ENCODE peak calls at places on chromosomes 6 and 20, in five cellular contexts. One of them, this sample, is unnamed.

GRCh38 chr20:62332989-62333819 is 30.4 kb downstream of the ADRM1 start:
- DNase-seq in IMR-90: no peak
- DNase-seq in activated CD4-positive, alpha-beta T cell treated with anti-CD3 and anti-CD28 coated beads, Interleukin-2, amount 50 U/mL, for 1 hour: no peak
- DNase-seq in CD4-positive, alpha-beta memory T cell: no peak
- DNase-seq in nucleus accumbens: no peak
- DNase-seq in this sample: no peak

GRCh38 chr6:144647406-144647964 is 362.4 kb downstream of the UTRN start:
- DNase-seq in IMR-90: no peak
- DNase-seq in activated CD4-positive, alpha-beta T cell treated with anti-CD3 and anti-CD28 coated beads, Interleukin-2, amount 50 U/mL, for 1 hour: no peak
- DNase-seq in CD4-positive, alpha-beta memory T cell: no peak
- DNase-seq in nucleus accumbens: no peak
- DNase-seq in this sample: no peak

GRCh38 chr6:158405933-158406332 is 93.7 kb downstream of the TULP4 start:
- DNase-seq in IMR-90: no peak
- DNase-seq in activated CD4-positive, alpha-beta T cell treated with anti-CD3 and anti-CD28 coated beads, Interleukin-2, amount 50 U/mL, for 1 hour: no peak
- DNase-seq in CD4-positive, alpha-beta memory T cell: no peak
- DNase-seq in nucleus accumbens: no peak
- DNase-seq in this sample: no peak

GRCh38 chr6:33578588-33579011 is 1.5 kb downstream of the BAK1 start:
- DNase-seq in IMR-90: no peak
- DNase-seq in activated CD4-positive, alpha-beta T cell treated with anti-CD3 and anti-CD28 coated beads, Interleukin-2, amount 50 U/mL, for 1 hour: peak; percentile 35
- DNase-seq in CD4-positive, alpha-beta memory T cell: peak; percentile 65
- DNase-seq in nucleus accumbens: no peak
- DNase-seq in this sample: peak; percentile 61

GRCh38 chr6:25660512-25660911 is 8.5 kb downstream of the SCGN start:
- DNase-seq in IMR-90: peak; percentile 54
- DNase-seq in activated CD4-positive, alpha-beta T cell treated with anti-CD3 and anti-CD28 coated beads, Interleukin-2, amount 50 U/mL, for 1 hour: no peak
- DNase-seq in CD4-positive, alpha-beta memory T cell: no peak
- DNase-seq in nucleus accumbens: no peak
- DNase-seq in this sample: no peak

GRCh38 chr6:80969439-80969838 is 783.0 kb downstream of the TENT5A start:
- DNase-seq in IMR-90: peak; percentile 19
- DNase-seq in activated CD4-positive, alpha-beta T cell treated with anti-CD3 and anti-CD28 coated beads, Interleukin-2, amount 50 U/mL, for 1 hour: no peak
- DNase-seq in CD4-positive, alpha-beta memory T cell: no peak
- DNase-seq in nucleus accumbens: no peak
- DNase-seq in this sample: no peak

GRCh38 chr6:2733736-2734480 is 16.8 kb downstream of the MYLK4 start:
- DNase-seq in IMR-90: no peak
- DNase-seq in activated CD4-positive, alpha-beta T cell treated with anti-CD3 and anti-CD28 coated beads, Interleukin-2, amount 50 U/mL, for 1 hour: no peak
- DNase-seq in CD4-positive, alpha-beta memory T cell: no peak
- DNase-seq in nucleus accumbens: no peak
- DNase-seq in this sample: no peak

GRCh38 chr6:122530440-122531046 is 58.9 kb upstream of the SERINC1 start:
- DNase-seq in IMR-90: peak; percentile 63
- DNase-seq in activated CD4-positive, alpha-beta T cell treated with anti-CD3 and anti-CD28 coated beads, Interleukin-2, amount 50 U/mL, for 1 hour: peak; percentile 48
- DNase-seq in CD4-positive, alpha-beta memory T cell: peak; percentile 57
- DNase-seq in nucleus accumbens: peak; percentile 1
- DNase-seq in this sample: peak; percentile 31

GRCh38 chr6:120056085-120056484 is 706.5 kb upstream of the MAN1A1 start:
- DNase-seq in IMR-90: no peak
- DNase-seq in activated CD4-positive, alpha-beta T cell treated with anti-CD3 and anti-CD28 coated beads, Interleukin-2, amount 50 U/mL, for 1 hour: no peak
- DNase-seq in CD4-positive, alpha-beta memory T cell: no peak
- DNase-seq in nucleus accumbens: no peak
- DNase-seq in this sample: no peak

GRCh38 chr6:25942561-25943147 is 12.2 kb upstream of the SLC17A2 start:
- DNase-seq in IMR-90: peak; percentile 55
- DNase-seq in activated CD4-positive, alpha-beta T cell treated with anti-CD3 and anti-CD28 coated beads, Interleukin-2, amount 50 U/mL, for 1 hour: no peak
- DNase-seq in CD4-positive, alpha-beta memory T cell: peak; percentile 27
- DNase-seq in nucleus accumbens: no peak
- DNase-seq in this sample: no peak

GRCh38 chr20:40144581-40144980 is 544.5 kb downstream of the MAFB start:
- DNase-seq in IMR-90: no peak
- DNase-seq in activated CD4-positive, alpha-beta T cell treated with anti-CD3 and anti-CD28 coated beads, Interleukin-2, amount 50 U/mL, for 1 hour: no peak
- DNase-seq in CD4-positive, alpha-beta memory T cell: no peak
- DNase-seq in nucleus accumbens: no peak
- DNase-seq in this sample: no peak

GRCh38 chr6:1777921-1778692 is 168.4 kb downstream of the FOXC1 start:
- DNase-seq in IMR-90: no peak
- DNase-seq in activated CD4-positive, alpha-beta T cell treated with anti-CD3 and anti-CD28 coated beads, Interleukin-2, amount 50 U/mL, for 1 hour: no peak
- DNase-seq in CD4-positive, alpha-beta memory T cell: no peak
- DNase-seq in nucleus accumbens: no peak
- DNase-seq in this sample: no peak

GRCh38 chr6:56513631-56514030 is 129.1 kb downstream of the DST start:
- DNase-seq in IMR-90: peak; percentile 25
- DNase-seq in activated CD4-positive, alpha-beta T cell treated with anti-CD3 and anti-CD28 coated beads, Interleukin-2, amount 50 U/mL, for 1 hour: no peak
- DNase-seq in CD4-positive, alpha-beta memory T cell: no peak
- DNase-seq in nucleus accumbens: no peak
- DNase-seq in this sample: no peak

GRCh38 chr6:32177182-32177787 is 920 bp upstream of the RNF5 start:
- DNase-seq in IMR-90: no peak
- DNase-seq in activated CD4-positive, alpha-beta T cell treated with anti-CD3 and anti-CD28 coated beads, Interleukin-2, amount 50 U/mL, for 1 hour: no peak
- DNase-seq in CD4-positive, alpha-beta memory T cell: no peak
- DNase-seq in nucleus accumbens: peak; percentile 35
- DNase-seq in this sample: no peak

GRCh38 chr6:14212020-14212419 is 94.4 kb downstream of the CD83 start:
- DNase-seq in IMR-90: no peak
- DNase-seq in activated CD4-positive, alpha-beta T cell treated with anti-CD3 and anti-CD28 coated beads, Interleukin-2, amount 50 U/mL, for 1 hour: no peak
- DNase-seq in CD4-positive, alpha-beta memory T cell: no peak
- DNase-seq in nucleus accumbens: no peak
- DNase-seq in this sample: no peak

GRCh38 chr6:28158318-28158717 is 16.6 kb downstream of the ZKSCAN8 start:
- DNase-seq in IMR-90: no peak
- DNase-seq in activated CD4-positive, alpha-beta T cell treated with anti-CD3 and anti-CD28 coated beads, Interleukin-2, amount 50 U/mL, for 1 hour: no peak
- DNase-seq in CD4-positive, alpha-beta memory T cell: no peak
- DNase-seq in nucleus accumbens: no peak
- DNase-seq in this sample: no peak

GRCh38 chr6:116973992-116974391 is 97.0 kb downstream of the RFX6 start:
- DNase-seq in IMR-90: no peak
- DNase-seq in activated CD4-positive, alpha-beta T cell treated with anti-CD3 and anti-CD28 coated beads, Interleukin-2, amount 50 U/mL, for 1 hour: no peak
- DNase-seq in CD4-positive, alpha-beta memory T cell: no peak
- DNase-seq in nucleus accumbens: no peak
- DNase-seq in this sample: no peak

GRCh38 chr20:8443464-8444072 is 311.5 kb downstream of the PLCB1 start:
- DNase-seq in IMR-90: no peak
- DNase-seq in activated CD4-positive, alpha-beta T cell treated with anti-CD3 and anti-CD28 coated beads, Interleukin-2, amount 50 U/mL, for 1 hour: no peak
- DNase-seq in CD4-positive, alpha-beta memory T cell: no peak
- DNase-seq in nucleus accumbens: no peak
- DNase-seq in this sample: no peak

GRCh38 chr20:23096073-23096472 is 9.9 kb upstream of the CD93 start:
- DNase-seq in IMR-90: no peak
- DNase-seq in activated CD4-positive, alpha-beta T cell treated with anti-CD3 and anti-CD28 coated beads, Interleukin-2, amount 50 U/mL, for 1 hour: no peak
- DNase-seq in CD4-positive, alpha-beta memory T cell: no peak
- DNase-seq in nucleus accumbens: no peak
- DNase-seq in this sample: no peak